ENCODE peak calls at places on chromosomes 16 and 17, in nine cellular contexts. F, L, S, Z, T, K, D, E and J are unnamed samples.

GRCh38 chr17:42055496-42055895 is 5.1 kb upstream of the C17orf113 start:
- DNase-seq in F (no peak), L (no peak), S (no peak), Z (no peak), T (no peak), K (no peak), D (no peak), E (no peak), J (no peak)

GRCh38 chr17:9676742-9677387 is 31.5 kb downstream of the USP43 start:
- DNase-seq in F (no peak), L (no peak), S (peak; percentile 18), Z (peak; percentile 15), T (no peak), K (no peak), D (no peak), E (no peak), J (peak; percentile 57)

GRCh38 chr16:74605746-74606520 is 981 bp downstream of the GLG1 start:
- DNase-seq in F (no peak), L (no peak), S (no peak), Z (no peak), T (no peak), K (no peak), D (no peak), E (no peak), J (no peak)

GRCh38 chr17:38701504-38702165 is 3.4 kb upstream of the MLLT6 start:
- DNase-seq in F (peak; percentile 69), L (no peak), S (peak; percentile 31), Z (no peak), T (peak; percentile 57), K (no peak), D (peak; percentile 42), E (no peak), J (no peak)

GRCh38 chr17:7915611-7916382 is at the start of gene RNF227:
- DNase-seq in F (peak; percentile 83), L (peak; percentile 96), S (peak; percentile 94), Z (peak; percentile 95), T (peak; percentile 78), K (peak; percentile 93), D (peak; percentile 84), E (peak; percentile 94), J (peak; percentile 86)

GRCh38 chr16:65463652-65464260 is 341.9 kb upstream of the CDH11 start:
- DNase-seq in F (no peak), L (no peak), S (no peak), Z (peak; percentile 60), T (no peak), K (no peak), D (no peak), E (no peak), J (no peak)

GRCh38 chr17:29597361-29598172 is 4.6 kb downstream of the ANKRD13B start:
- DNase-seq in F (no peak), L (no peak), S (no peak), Z (no peak), T (no peak), K (no peak), D (no peak), E (peak; percentile 4), J (no peak)

GRCh38 chr16:67022531-67023214 is 6.3 kb upstream of the CBFB start:
- DNase-seq in F (no peak), L (no peak), S (peak; percentile 69), Z (no peak), T (no peak), K (no peak), D (no peak), E (no peak), J (no peak)

GRCh38 chr17:39714234-39714633 is 14.4 kb downstream of the ERBB2 start:
- DNase-seq in F (no peak), L (no peak), S (no peak), Z (no peak), T (no peak), K (no peak), D (no peak), E (no peak), J (no peak)

GRCh38 chr16:48617104-48617503 is 7.1 kb upstream of the N4BP1 start:
- DNase-seq in F (no peak), L (no peak), S (no peak), Z (no peak), T (no peak), K (no peak), D (no peak), E (no peak), J (no peak)

GRCh38 chr17:33241390-33241789 is 51.7 kb downstream of the ASIC2 start:
- DNase-seq in F (no peak), L (no peak), S (no peak), Z (no peak), T (no peak), K (no peak), D (no peak), E (no peak), J (no peak)

GRCh38 chr16:51553910-51554309 is 402.8 kb upstream of the SALL1 start:
- DNase-seq in F (no peak), L (no peak), S (no peak), Z (no peak), T (no peak), K (no peak), D (no peak), E (no peak), J (no peak)

GRCh38 chr16:85614338-85615013 is 1.4 kb downstream of the GSE1 start:
- DNase-seq in F (peak; percentile 29), L (no peak), S (no peak), Z (no peak), T (no peak), K (no peak), D (peak; percentile 72), E (no peak), J (no peak)

GRCh38 chr16:10770907-10771306 is 27.3 kb downstream of the NUBP1 start:
- DNase-seq in F (no peak), L (no peak), S (no peak), Z (no peak), T (no peak), K (no peak), D (no peak), E (no peak), J (no peak)

GRCh38 chr17:31565652-31566051 is 174.2 kb downstream of the RAB11FIP4 start:
- DNase-seq in F (no peak), L (no peak), S (no peak), Z (no peak), T (no peak), K (no peak), D (no peak), E (no peak), J (no peak)

GRCh38 chr17:64718058-64718457 is 56.0 kb upstream of the SMURF2 start:
- DNase-seq in F (no peak), L (no peak), S (no peak), Z (no peak), T (no peak), K (no peak), D (no peak), E (no peak), J (no peak)

GRCh38 chr16:88703486-88704309 is 2.5 kb downstream of the RNF166 start:
- DNase-seq in F (peak; percentile 73), L (no peak), S (no peak), Z (no peak), T (peak; percentile 69), K (no peak), D (no peak), E (peak; percentile 40), J (no peak)

GRCh38 chr17:81345211-81346089 is 49.8 kb upstream of the BAHCC1 start:
- DNase-seq in F (peak; percentile 72), L (peak; percentile 75), S (peak; percentile 96), Z (peak; percentile 81), T (peak; percentile 31), K (peak; percentile 93), D (peak; percentile 82), E (peak; percentile 89), J (peak; percentile 70)

GRCh38 chr16:65012357-65012756 is 109.5 kb downstream of the CDH11 start:
- DNase-seq in F (no peak), L (no peak), S (peak; percentile 26), Z (no peak), T (no peak), K (no peak), D (no peak), E (no peak), J (no peak)

GRCh38 chr16:10937068-10937859 is 5.0 kb downstream of the DEXI start:
- DNase-seq in F (no peak), L (no peak), S (no peak), Z (no peak), T (no peak), K (no peak), D (no peak), E (no peak), J (no peak)

GRCh38 chr17:164536-165235 is 16.8 kb downstream of the DOC2B start:
- DNase-seq in F (peak; percentile 63), L (no peak), S (peak; percentile 83), Z (no peak), T (no peak), K (peak; percentile 65), D (peak; percentile 66), E (peak; percentile 46), J (peak; percentile 4)

GRCh38 chr16:73015612-73016487 is 32.1 kb downstream of the ZFHX3 start:
- DNase-seq in F (no peak), L (no peak), S (no peak), Z (no peak), T (no peak), K (no peak), D (no peak), E (no peak), J (no peak)

GRCh38 chr17:49715221-49715620 is 7.5 kb upstream of the SLC35B1 start:
- DNase-seq in F (no peak), L (no peak), S (no peak), Z (no peak), T (no peak), K (no peak), D (no peak), E (no peak), J (no peak)

GRCh38 chr17:40705567-40705966 is 2.0 kb upstream of the KRT24 start:
- DNase-seq in F (no peak), L (no peak), S (no peak), Z (no peak), T (no peak), K (no peak), D (no peak), E (no peak), J (no peak)

GRCh38 chr17:37671813-37672544 is 28.7 kb upstream of the DDX52 start:
- DNase-seq in F (no peak), L (no peak), S (peak; percentile 85), Z (no peak), T (no peak), K (no peak), D (no peak), E (no peak), J (no peak)

GRCh38 chr16:86735727-86736126 is 157.4 kb downstream of the FOXL1 start:
- DNase-seq in F (no peak), L (no peak), S (no peak), Z (no peak), T (no peak), K (no peak), D (no peak), E (peak; percentile 16), J (no peak)

GRCh38 chr16:66447491-66447890 is 20.4 kb downstream of the BEAN1 start:
- DNase-seq in F (no peak), L (no peak), S (no peak), Z (no peak), T (no peak), K (no peak), D (no peak), E (no peak), J (no peak)

GRCh38 chr16:35751191-35751941 is 2292.0 kb downstream of the TP53TG3F start:
- DNase-seq in F (no peak), L (no peak), S (peak; percentile 4), Z (no peak), T (no peak), K (peak; percentile 20), D (no peak), E (no peak), J (no peak)

GRCh38 chr16:80656731-80657150 is 115.9 kb downstream of the DYNLRB2 start:
- DNase-seq in F (no peak), L (no peak), S (no peak), Z (no peak), T (no peak), K (no peak), D (no peak), E (no peak), J (no peak)

GRCh38 chr17:35254107-35254802 is 11.4 kb downstream of the SLFN5 start:
- DNase-seq in F (no peak), L (no peak), S (peak; percentile 80), Z (peak; percentile 94), T (no peak), K (peak; percentile 61), D (no peak), E (peak; percentile 73), J (peak; percentile 90)

GRCh38 chr16:88830250-88830649 is 18.5 kb upstream of the APRT start:
- DNase-seq in F (no peak), L (no peak), S (no peak), Z (no peak), T (no peak), K (no peak), D (no peak), E (peak; percentile 34), J (no peak)